ENCODE peak calls at places on chromosomes 5 and 9, in five cellular contexts. B is HCT116, O is IMR-90, D is left lung, U is mammary epithelial cell. A is an unnamed sample. For H3K36me3, the result is how much of the 10 kb centered on the place peaks cover.

GRCh38 chr5:172985596-172985995 is 2.0 kb downstream of the ATP6V0E1 start:
- DNase-seq in U (no peak), B (no peak), O (no peak), D (no peak), A (no peak)

GRCh38 chr5:170791325-170791954 is 7.9 kb downstream of the GABRP start:
- DNase-seq in U (peak), D (no peak), O (peak), B (peak), A (peak)

GRCh38 chr5:23884405-23884804 is 377.0 kb downstream of the PRDM9 start:
- DNase-seq in D (no peak), O (no peak), U (no peak), B (no peak), A (no peak)

GRCh38 chr9:137237759-137238726 is 3.0 kb upstream of the TUBB4B start:
- DNase-seq in U (no peak), O (no peak), D (no peak), B (no peak), A (no peak)

GRCh38 chr5:24606974-24607373 is 37.8 kb downstream of the CDH10 start:
- DNase-seq in D (no peak), U (no peak), B (no peak), O (no peak), A (no peak)

GRCh38 chr9:77486968-77487367 is 161.2 kb downstream of the GNA14 start:
- DNase-seq in U (peak), D (no peak), B (no peak), O (no peak), A (no peak)

GRCh38 chr5:1325870-1326546 is 18.9 kb downstream of the CLPTM1L start:
- DNase-seq in D (peak), O (no peak), B (no peak), U (no peak), A (no peak)

GRCh38 chr5:104298518-104298917 is 735.9 kb upstream of the NUDT12 start:
- DNase-seq in B (no peak), U (no peak), O (no peak), D (no peak), A (no peak)

GRCh38 chr5:171562822-171563221 is 143.4 kb downstream of the FGF18 start:
- DNase-seq in U (peak), B (no peak), O (peak), D (no peak), A (peak)

GRCh38 chr9:130120832-130121231 is 51.4 kb upstream of the NCS1 start:
- DNase-seq in O (no peak), B (no peak), D (no peak), U (no peak), A (no peak)

GRCh38 chr9:130120207-130120587 is 52.0 kb upstream of the NCS1 start:
- DNase-seq in U (no peak), B (no peak), D (no peak), O (no peak), A (no peak)

GRCh38 chr9:130124471-130124870 is 47.7 kb upstream of the NCS1 start:
- DNase-seq in B (no peak), U (no peak), D (no peak), O (peak), A (no peak)

GRCh38 chr9:130119521-130120206 is 52.5 kb upstream of the NCS1 start:
- DNase-seq in D (no peak), O (no peak), B (no peak), U (no peak), A (no peak)

GRCh38 chr9:130122465-130122864 is 49.7 kb upstream of the NCS1 start:
- DNase-seq in D (no peak), O (no peak), U (no peak), B (no peak), A (no peak)
- TF ChIP-seq CTCF in D (no peak), O (no peak), U (no peak), B (no peak), A (no peak)

GRCh38 chr5:31469886-31470285 is 62.0 kb downstream of the DROSHA start:
- DNase-seq in B (no peak), D (no peak), O (peak), U (no peak), A (no peak)

GRCh38 chr5:31469466-31469865 is 62.4 kb downstream of the DROSHA start:
- DNase-seq in B (no peak), D (no peak), O (no peak), U (no peak), A (no peak)

GRCh38 chr5:31463341-31463740 is 68.6 kb downstream of the DROSHA start:
- DNase-seq in O (peak), U (no peak), D (no peak), B (no peak), A (no peak)

GRCh38 chr5:31464081-31464480 is 67.8 kb downstream of the DROSHA start:
- DNase-seq in D (no peak), B (no peak), U (no peak), O (no peak), A (no peak)

DNA sequence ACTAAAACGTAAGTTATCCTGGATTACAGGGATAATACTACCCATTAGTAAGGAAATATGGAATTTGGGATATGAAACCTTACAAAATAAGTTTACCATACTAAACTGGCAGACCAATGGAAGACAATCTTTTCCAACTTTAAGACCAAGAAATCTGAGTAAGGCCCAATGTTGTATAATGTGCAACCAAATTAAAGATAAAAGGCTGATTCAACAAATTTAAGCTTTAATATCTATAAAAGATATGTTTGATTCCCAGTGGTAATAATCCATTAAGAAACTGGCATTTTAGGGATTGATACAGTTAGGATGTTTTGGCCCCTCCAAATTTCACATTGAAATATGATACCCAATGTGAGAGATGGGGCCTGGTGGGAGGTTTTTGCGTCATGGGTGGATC is 66.6 kb downstream of the DROSHA start:
- DNase-seq in U (no peak), O (no peak), D (no peak), B (no peak), A (no peak)
- H3K36me3 ChIP-seq in U (under half), O (under half), D (half or more), B (under half), A (under half)

DNA sequence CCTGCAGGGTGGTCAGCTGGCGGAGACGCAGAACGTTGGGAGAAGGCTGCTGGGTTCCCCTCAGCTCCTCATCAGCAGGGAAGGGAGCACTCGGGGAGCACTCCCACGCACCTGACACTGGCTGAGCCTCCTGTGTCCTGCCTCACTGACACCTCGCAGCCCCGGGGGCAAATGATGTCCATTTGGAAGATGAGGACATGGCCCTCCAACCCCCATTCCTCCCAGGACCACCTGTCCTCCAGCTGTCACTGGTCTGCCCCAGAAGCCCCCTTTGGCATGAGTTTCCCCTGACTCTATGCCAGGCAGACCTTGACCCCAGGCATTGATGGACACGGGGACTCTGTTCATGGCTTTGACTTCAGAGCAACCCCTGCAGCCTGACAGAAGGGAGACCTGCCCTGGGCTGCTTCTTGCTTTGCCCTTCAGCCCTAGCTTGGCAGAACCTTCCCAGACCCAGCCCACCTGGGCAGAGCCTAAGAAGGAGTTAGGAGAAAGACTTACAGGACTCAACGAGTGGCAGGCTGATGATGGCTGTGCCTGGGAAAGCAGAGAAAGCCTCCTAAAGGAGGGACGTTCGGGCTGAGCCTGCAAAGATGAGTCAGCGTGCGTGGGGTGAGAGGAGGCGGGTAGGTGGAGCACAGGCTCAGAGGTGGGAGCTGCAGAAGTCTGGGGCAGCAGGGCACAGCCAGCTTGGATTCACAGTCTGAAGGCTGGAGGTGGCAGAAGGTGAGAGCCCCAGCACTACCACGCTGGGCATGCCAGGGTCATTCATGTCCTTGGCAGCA is 90.6 kb downstream of the LMX1B start:
- DNase-seq in D (no peak), O (peak), U (peak), B (peak), A (peak)
- TF ChIP-seq CTCF in D (no peak), O (no peak), U (no peak), B (no peak), A (no peak)

GRCh38 chr5:31664566-31664965 is 25.6 kb downstream of the PDZD2 start:
- DNase-seq in U (peak), D (no peak), O (peak), B (peak), A (no peak)
- H3K36me3 ChIP-seq in U (under half), D (under half), O (under half), B (under half), A (under half)

GRCh38 chr5:10145922-10146321 is 103.8 kb downstream of the ATPSCKMT start:
- DNase-seq in D (no peak), U (peak), B (peak), O (peak), A (peak)
- TF ChIP-seq CTCF in D (no peak), U (peak), B (peak), O (peak), A (peak)

GRCh38 chr5:179729303-179729702 is 3.3 kb upstream of the MAML1 start:
- DNase-seq in U (no peak), D (no peak), B (no peak), O (no peak), A (no peak)
- H3K36me3 ChIP-seq in U (under half), D (half or more), B (half or more), O (under half), A (half or more)

GRCh38 chr9:85508616-85509015 is 233.1 kb downstream of the AGTPBP1 start:
- DNase-seq in B (no peak), U (no peak), D (no peak), O (no peak), A (no peak)
- TF ChIP-seq CTCF in B (peak), U (peak), D (no peak), O (no peak), A (peak)